ENCODE peak calls at places on chromosome 15, in five cellular contexts. S, U, Y, Q and D are unnamed samples.

GRCh38 chr15:40944510-40945296 is 8.6 kb upstream of the CHAC1 start:
- DNase-seq in Y (no peak), S (no peak), Q (no peak), U (no peak), D (no peak)

GRCh38 chr15:75727031-75727531 is 14.4 kb upstream of the CSPG4 start:
- DNase-seq in Q (no peak), S (no peak), Y (no peak), U (no peak), D (no peak)

GRCh38 chr15:81270781-81271491 is 53.0 kb downstream of the STARD5 start:
- DNase-seq in Q (no peak), Y (no peak), S (no peak), U (peak), D (peak)

GRCh38 chr15:31223478-31224350 is 102.9 kb upstream of the KLF13 start:
- DNase-seq in Q (no peak), U (no peak), Y (no peak), S (no peak), D (no peak)

GRCh38 chr15:47376190-47376589 is 341.1 kb upstream of the SEMA6D start:
- DNase-seq in Y (no peak), U (no peak), S (no peak), Q (no peak), D (no peak)

GRCh38 chr15:39623550-39623931 is 42.7 kb downstream of the THBS1 start:
- DNase-seq in Q (no peak), S (no peak), Y (peak), U (no peak), D (no peak)

GRCh38 chr15:60362318-60363023 is 35.3 kb downstream of the ANXA2 start:
- DNase-seq in S (no peak), Q (no peak), U (no peak), Y (no peak), D (peak)

GRCh38 chr15:77516076-77516475 is 95.4 kb downstream of the HMG20A start:
- DNase-seq in U (no peak), Q (no peak), Y (no peak), S (no peak), D (no peak)

GRCh38 chr15:100124361-100124760 is 217.4 kb downstream of the ADAMTS17 start:
- DNase-seq in S (no peak), Q (no peak), Y (no peak), U (no peak), D (no peak)

GRCh38 chr15:63372018-63372705 is 9.5 kb downstream of the CA12 start:
- DNase-seq in U (no peak), Q (peak), S (peak), Y (no peak), D (no peak)

GRCh38 chr15:25850154-25851111 is 12.7 kb downstream of the ATP10A start:
- DNase-seq in U (no peak), S (peak), Y (peak), Q (peak), D (no peak)

GRCh38 chr15:45064386-45064785 is 41.4 kb downstream of the SORD start:
- DNase-seq in S (peak), Q (no peak), Y (no peak), U (no peak), D (no peak)